ENCODE peak calls at places on chromosomes 4 and X, in eight cellular contexts. H, W, B, L, A, P, G and X are unnamed samples.
A peak's percentile ranks its signal among the peaks of the same experiment; 100 is the strongest.

GRCh38 chr4:155972098-155972497 is 18.4 kb upstream of the CTSO start:
- DNase-seq in H (no peak), W (no peak), B (no peak), L (no peak), A (no peak), P (peak; percentile 8), G (no peak), X (no peak)

GRCh38 chr4:109947457-109947856 is 34.8 kb downstream of the EGF start:
- DNase-seq in H (no peak), W (no peak), B (no peak), L (no peak), A (no peak), P (no peak), G (no peak), X (no peak)

GRCh38 chr4:169383724-169384123 is 113.0 kb upstream of the SH3RF1 start:
- DNase-seq in H (no peak), W (no peak), B (no peak), L (no peak), A (no peak), P (no peak), G (no peak), X (no peak)

GRCh38 chrX:154486396-154487207 is at the start of gene UBL4A:
- DNase-seq in H (peak; percentile 82), W (no peak), B (peak; percentile 15), L (peak; percentile 74), A (peak; percentile 63), P (no peak), G (peak; percentile 26), X (peak; percentile 62)

GRCh38 chr4:73520821-73521220 is 39.3 kb downstream of the AFM start:
- DNase-seq in H (no peak), W (no peak), B (no peak), L (no peak), A (no peak), P (no peak), G (no peak), X (no peak)

GRCh38 chrX:118540342-118540741 is 44.7 kb downstream of the DOCK11 start:
- DNase-seq in H (no peak), W (no peak), B (no peak), L (no peak), A (no peak), P (no peak), G (no peak), X (no peak)

GRCh38 chr4:30948653-30949052 is 228.5 kb downstream of the PCDH7 start:
- DNase-seq in H (no peak), W (no peak), B (peak; percentile 29), L (no peak), A (no peak), P (no peak), G (no peak), X (no peak)

GRCh38 chr4:155371432-155372043 is 5.2 kb downstream of the MAP9 start:
- DNase-seq in H (no peak), W (no peak), B (peak; percentile 38), L (no peak), A (no peak), P (no peak), G (no peak), X (no peak)

GRCh38 chr4:87042986-87043820 is 108.4 kb downstream of the AFF1 start:
- DNase-seq in H (no peak), W (no peak), B (no peak), L (no peak), A (no peak), P (no peak), G (no peak), X (no peak)

GRCh38 chr4:3416270-3416669 is 25.5 kb upstream of the HGFAC start:
- DNase-seq in H (peak; percentile 17), W (peak; percentile 41), B (no peak), L (no peak), A (no peak), P (no peak), G (no peak), X (no peak)

DNA sequence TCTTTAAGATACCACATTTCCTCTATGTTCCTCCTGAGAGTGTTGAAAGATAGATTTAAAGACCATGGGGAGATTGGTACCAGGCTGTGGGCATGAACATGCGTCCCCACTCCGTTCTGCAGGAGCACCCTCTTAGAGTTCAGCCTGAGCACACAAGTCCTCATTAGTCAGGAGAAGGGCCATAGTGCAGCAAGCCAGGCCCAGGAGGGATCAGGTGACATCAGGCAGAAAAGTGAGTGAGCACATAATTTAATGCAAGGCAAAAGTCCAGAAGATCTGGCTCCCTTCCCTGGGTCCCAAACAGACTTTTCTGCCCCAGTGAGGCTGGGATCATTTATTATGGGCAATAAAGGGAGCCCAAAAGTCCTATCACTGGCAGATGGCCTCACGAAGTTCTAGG is 263.7 kb upstream of the AGTR2 start:
- DNase-seq in H (no peak), W (no peak), B (no peak), L (no peak), A (no peak), P (no peak), G (no peak), X (no peak)
- TF ChIP-seq POLR2AphosphoS5 in H (no peak), W (no peak), B (no peak), L (no peak), A (no peak), P (no peak), G (no peak), X (no peak)

GRCh38 chrX:150146271-150146888 is 208.1 kb upstream of the EOLA2 start:
- DNase-seq in H (no peak), W (no peak), B (no peak), L (no peak), A (no peak), P (no peak), G (no peak), X (no peak)
- TF ChIP-seq POLR2AphosphoS5 in H (no peak), W (no peak), B (no peak), L (no peak), A (no peak), P (no peak), G (no peak), X (no peak)

GRCh38 chr4:82753238-82753637 is 45.4 kb downstream of the SCD5 start:
- DNase-seq in H (no peak), W (no peak), B (no peak), L (no peak), A (no peak), P (no peak), G (no peak), X (no peak)

GRCh38 chr4:82748781-82749504 is 49.7 kb downstream of the SCD5 start:
- DNase-seq in H (no peak), W (no peak), B (no peak), L (no peak), A (no peak), P (no peak), G (no peak), X (no peak)

GRCh38 chr4:82756061-82756460 is 42.5 kb downstream of the SCD5 start:
- DNase-seq in H (no peak), W (no peak), B (no peak), L (no peak), A (no peak), P (no peak), G (no peak), X (no peak)

GRCh38 chr4:82754546-82755165 is 43.9 kb downstream of the SCD5 start:
- DNase-seq in H (no peak), W (no peak), B (no peak), L (no peak), A (no peak), P (no peak), G (no peak), X (no peak)

GRCh38 chr4:82753725-82754410 is 44.7 kb downstream of the SCD5 start:
- DNase-seq in H (no peak), W (no peak), B (peak; percentile 26), L (no peak), A (no peak), P (no peak), G (no peak), X (no peak)
- TF ChIP-seq POLR2AphosphoS5 in H (no peak), W (no peak), B (no peak), L (no peak), A (no peak), P (no peak), G (no peak), X (no peak)

GRCh38 chrX:40107291-40108083 is 9.7 kb upstream of the BCOR start:
- DNase-seq in H (peak; percentile 82), W (no peak), B (peak; percentile 40), L (no peak), A (peak; percentile 71), P (no peak), G (no peak), X (no peak)
- TF ChIP-seq POLR2AphosphoS5 in H (no peak), W (no peak), B (no peak), L (no peak), A (peak; percentile 21), P (no peak), G (no peak), X (no peak)

GRCh38 chr4:78556655-78557054 is 5.1 kb downstream of the ANXA3 start:
- DNase-seq in H (no peak), W (no peak), B (no peak), L (no peak), A (no peak), P (no peak), G (no peak), X (no peak)

GRCh38 chr4:78552398-78553396 is 1.1 kb downstream of the ANXA3 start:
- DNase-seq in H (no peak), W (no peak), B (peak; percentile 76), L (peak; percentile 85), A (no peak), P (no peak), G (peak; percentile 17), X (no peak)

GRCh38 chr4:78553526-78554060 is 2.0 kb downstream of the ANXA3 start:
- DNase-seq in H (no peak), W (no peak), B (no peak), L (no peak), A (no peak), P (no peak), G (no peak), X (no peak)

DNA sequence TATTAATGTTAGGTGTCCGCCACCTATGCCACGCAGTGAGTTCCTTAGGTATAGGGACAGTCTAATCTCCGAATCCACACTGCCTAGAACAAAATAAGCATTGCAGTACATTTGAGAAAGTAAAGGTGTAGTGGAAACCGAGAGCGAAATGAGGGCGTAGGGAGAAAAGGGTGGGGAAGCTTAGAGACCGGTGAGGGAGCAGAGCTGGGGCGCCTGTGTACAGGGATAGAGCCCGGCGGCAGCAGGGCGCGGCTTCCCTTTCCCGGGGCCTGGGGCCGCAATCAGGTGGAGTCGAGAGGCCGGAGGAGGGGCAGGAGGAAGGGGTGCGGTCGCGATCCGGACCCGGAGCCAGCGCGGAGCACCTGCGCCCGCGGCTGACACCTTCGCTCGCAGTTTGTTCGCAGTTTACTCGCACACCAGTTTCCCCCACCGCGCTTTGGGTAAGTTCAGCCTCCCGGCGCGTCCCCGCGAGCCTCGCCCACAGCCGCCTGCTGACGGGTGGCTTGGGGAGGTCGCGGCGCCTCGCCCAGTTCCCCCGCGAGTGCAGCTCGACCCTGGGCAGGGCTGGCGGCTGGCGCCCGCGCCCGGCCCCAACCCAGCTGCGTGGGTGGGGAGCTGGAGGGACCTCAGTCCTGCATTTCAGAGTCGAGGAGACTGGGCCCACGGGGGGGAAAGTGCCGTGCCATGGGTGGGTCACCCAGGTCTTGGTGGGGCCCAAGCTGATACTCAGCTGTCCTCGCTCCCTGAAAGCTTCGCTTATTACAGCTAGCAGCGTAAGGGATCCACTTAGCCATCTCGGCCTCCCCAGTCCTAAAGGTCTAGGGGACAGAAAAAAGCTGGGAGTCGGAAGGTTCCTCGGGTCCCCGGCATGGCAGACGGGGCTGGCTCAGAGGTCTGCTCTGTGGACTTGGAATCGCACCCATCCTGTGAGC is at the start of gene ANXA3:
- DNase-seq in H (no peak), W (no peak), B (peak; percentile 39), L (peak; percentile 68), A (peak; percentile 74), P (no peak), G (peak; percentile 39), X (peak; percentile 37)
- TF ChIP-seq POLR2AphosphoS5 in H (no peak), W (no peak), B (peak; percentile 67), L (peak; percentile 64), A (peak; percentile 67), P (no peak), G (no peak), X (no peak)

GRCh38 chr4:128718793-128719192 is 90.7 kb upstream of the JADE1 start:
- DNase-seq in H (no peak), W (no peak), B (no peak), L (no peak), A (no peak), P (no peak), G (no peak), X (no peak)
- TF ChIP-seq POLR2AphosphoS5 in H (no peak), W (no peak), B (no peak), L (no peak), A (no peak), P (no peak), G (no peak), X (no peak)